ENCODE peak calls at places on chromosomes 5 and 9, in four cellular contexts. L is transverse colon, U is suprapubic skin, J is A549. G is an unnamed sample.

GRCh38 chr9:23829580-23830458 is 3.8 kb upstream of the ELAVL2 start:
- DNase-seq in U (no peak), J (no peak), L (no peak), G (no peak)

GRCh38 chr9:36870960-36871359 is 163.1 kb downstream of the PAX5 start:
- DNase-seq in U (no peak), J (no peak), L (peak; percentile 16), G (no peak)

GRCh38 chr9:10204276-10204675 is 408.5 kb downstream of the PTPRD start:
- DNase-seq in J (no peak), L (no peak), U (no peak), G (no peak)

GRCh38 chr5:71998746-71999145 is 108.5 kb upstream of the MAP1B start:
- DNase-seq in L (no peak), J (no peak), U (no peak), G (no peak)

GRCh38 chr9:134618163-134618822 is 23.3 kb upstream of the COL5A1 start:
- DNase-seq in L (no peak), J (no peak), U (peak; percentile 76), G (no peak)

GRCh38 chr5:111777382-111777781 is 20.4 kb upstream of the NREP start:
- DNase-seq in L (no peak), J (no peak), U (no peak), G (no peak)

GRCh38 chr5:115758356-115758755 is 58.1 kb downstream of the CDO1 start:
- DNase-seq in J (no peak), U (no peak), L (no peak), G (no peak)

GRCh38 chr9:134048582-134048968 is 19.3 kb downstream of the BRD3 start:
- DNase-seq in L (no peak), U (no peak), J (no peak), G (no peak)

GRCh38 chr5:35117960-35118359 is 70.2 kb upstream of the AGXT2 start:
- DNase-seq in U (no peak), L (no peak), J (no peak), G (no peak)

GRCh38 chr9:112180387-112180881 is 5.3 kb upstream of the SUSD1 start:
- DNase-seq in U (no peak), J (peak; percentile 55), L (no peak), G (no peak)

GRCh38 chr9:12875216-12875615 is 100.4 kb downstream of the LURAP1L start:
- DNase-seq in U (no peak), J (no peak), L (no peak), G (no peak)

GRCh38 chr5:110536120-110537115 is 190.1 kb downstream of the TMEM232 start:
- DNase-seq in J (no peak), U (no peak), L (no peak), G (peak; percentile 36)

GRCh38 chr5:151125421-151125820 is 32.2 kb downstream of the ANXA6 start:
- DNase-seq in L (no peak), J (no peak), U (no peak), G (no peak)

GRCh38 chr5:97142521-97143254 is at the start of gene LIX1:
- DNase-seq in L (peak; percentile 26), U (no peak), J (peak; percentile 39), G (no peak)

GRCh38 chr9:124716795-124717194 is 54.3 kb downstream of the NR6A1 start:
- DNase-seq in J (no peak), U (no peak), L (no peak), G (no peak)

GRCh38 chr5:83844320-83845068 is 123.8 kb upstream of the HAPLN1 start:
- DNase-seq in J (no peak), U (no peak), L (peak; percentile 11), G (no peak)

GRCh38 chr9:110691002-110691549 is 22.5 kb downstream of the MUSK start:
- DNase-seq in J (peak; percentile 10), L (no peak), U (no peak), G (no peak)

GRCh38 chr5:151254533-151254932 is 1.5 kb downstream of the GM2A start:
- DNase-seq in U (no peak), L (no peak), J (no peak), G (no peak)

GRCh38 chr9:100637787-100638186 is 59.9 kb downstream of the CAVIN4 start:
- DNase-seq in L (no peak), U (no peak), J (peak; percentile 20), G (no peak)

GRCh38 chr5:137914758-137915157 is 25.5 kb downstream of the PKD2L2 start:
- DNase-seq in L (no peak), U (no peak), J (no peak), G (no peak)

DNA sequence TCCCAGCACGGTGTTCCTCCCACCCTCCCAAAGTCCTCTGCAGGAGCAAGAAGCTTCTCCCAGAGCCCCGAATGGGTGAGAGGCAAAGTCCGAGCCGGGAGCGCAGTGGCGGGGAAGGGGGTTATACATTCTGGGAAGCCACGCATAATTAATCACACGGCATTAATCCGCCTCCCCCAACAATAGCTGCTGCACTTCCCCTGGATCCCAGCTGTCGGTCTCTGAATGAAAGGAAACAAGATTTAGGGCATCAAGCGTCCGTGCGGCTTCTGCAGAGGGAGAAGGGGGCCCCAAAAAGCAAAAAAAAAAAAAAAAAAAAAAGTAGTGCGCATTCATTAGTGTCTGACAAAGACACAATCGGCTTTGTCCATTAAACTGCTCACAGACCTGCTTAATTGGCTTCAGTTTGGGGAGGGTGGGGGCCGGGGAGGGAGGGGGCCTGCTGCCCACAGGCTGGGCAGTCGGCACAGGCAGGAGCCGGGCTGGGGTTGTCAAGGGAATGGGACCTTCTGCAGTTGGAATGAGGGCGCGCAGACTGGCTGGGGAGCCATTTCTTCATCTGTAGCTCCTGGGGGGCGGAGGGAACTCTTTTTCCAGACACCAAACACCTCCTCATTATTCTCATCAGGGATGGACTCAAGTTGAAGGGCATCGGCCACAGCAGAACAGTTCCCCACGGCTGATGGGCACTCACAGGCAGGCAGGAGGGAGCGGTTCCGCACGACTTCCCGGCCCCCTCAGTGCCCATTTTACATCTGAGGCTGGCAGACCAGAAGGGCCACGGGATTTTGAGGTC is 3.4 kb downstream of the NOTCH1 start:
- DNase-seq in U (no peak), J (no peak), L (no peak), G (no peak)
- H3K4me3 ChIP-seq in U (no peak overlapping the region), J (no peak overlapping the region), L (no peak overlapping the region), G (no peak overlapping the region)

GRCh38 chr5:16467363-16468219 is 2.0 kb upstream of the ZNF622 start:
- DNase-seq in U (no peak), L (no peak), J (no peak), G (no peak)

GRCh38 chr5:16461782-16462181 is 3.8 kb downstream of the ZNF622 start:
- DNase-seq in L (no peak), U (no peak), J (no peak), G (no peak)

GRCh38 chr5:16465544-16466432 is at the start of gene ZNF622:
- DNase-seq in L (peak; percentile 94), J (peak; percentile 92), U (peak; percentile 95), G (peak; percentile 91)

GRCh38 chr5:16461026-16461425 is 4.6 kb downstream of the ZNF622 start:
- DNase-seq in J (no peak), U (no peak), L (no peak), G (no peak)

GRCh38 chr5:16464664-16465543 is 696 bp downstream of the ZNF622 start:
- DNase-seq in L (peak; percentile 16), U (no peak), J (no peak), G (no peak)
- TF ChIP-seq CTCF in L (peak; percentile 26), U (no peak), J (no peak), G (no peak)

DNA sequence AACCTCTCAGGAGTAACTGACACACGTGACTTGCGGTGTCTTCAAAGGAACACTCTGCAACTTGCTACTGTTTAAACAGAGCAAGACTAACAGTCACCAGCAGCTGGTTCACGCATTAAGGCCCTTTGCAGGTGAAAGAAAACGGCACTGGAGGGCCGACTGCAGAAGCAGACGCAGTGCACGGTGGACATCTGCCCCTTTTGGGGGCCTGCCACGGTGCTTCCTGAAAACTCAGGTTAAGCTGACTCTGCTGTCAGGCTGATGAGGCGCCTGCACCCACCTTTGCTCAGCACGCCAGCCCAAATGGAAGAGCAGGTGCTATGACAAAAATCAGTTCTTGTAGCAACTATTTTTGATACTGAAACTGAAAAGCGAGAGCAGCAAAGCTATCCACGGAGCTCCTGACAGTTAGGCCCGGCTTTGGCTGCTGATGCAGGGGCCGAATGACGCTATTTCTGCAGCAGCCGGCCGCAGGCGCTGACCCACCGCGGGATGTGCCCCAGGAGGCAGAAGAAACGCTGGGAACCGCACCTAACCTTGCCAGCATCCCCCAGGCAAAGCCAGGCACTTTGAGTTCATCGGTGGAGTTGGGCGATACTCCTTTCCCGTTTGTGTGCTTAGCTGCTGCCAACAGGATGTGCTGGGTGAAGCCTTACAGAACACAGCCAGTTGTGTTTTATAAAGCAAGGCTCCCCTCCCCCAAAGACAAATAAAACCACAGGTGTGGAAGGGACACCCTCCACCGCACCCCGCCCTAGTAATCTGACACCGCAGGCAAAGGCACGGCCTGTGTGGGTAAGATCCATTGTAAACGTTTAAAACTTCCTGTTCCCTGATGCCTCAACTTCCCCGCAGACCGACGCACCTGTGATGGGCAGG is 21.1 kb upstream of the TERT start:
- DNase-seq in L (peak; percentile 88), U (peak; percentile 78), J (peak; percentile 34), G (peak; percentile 88)
- TF ChIP-seq POLR2A in L (peak; percentile 73), U (no peak), J (no peak), G (no peak)

GRCh38 chr5:9058161-9058560 is 487.7 kb downstream of the SEMA5A start:
- DNase-seq in L (no peak), U (no peak), J (no peak), G (no peak)

GRCh38 chr5:9057406-9058000 is 488.4 kb downstream of the SEMA5A start:
- DNase-seq in L (no peak), U (no peak), J (no peak), G (no peak)

GRCh38 chr5:9054821-9055589 is 490.9 kb downstream of the SEMA5A start:
- DNase-seq in U (no peak), L (no peak), J (no peak), G (no peak)

GRCh38 chr5:9054322-9054721 is 491.6 kb downstream of the SEMA5A start:
- DNase-seq in J (no peak), L (no peak), U (no peak), G (no peak)

DNA sequence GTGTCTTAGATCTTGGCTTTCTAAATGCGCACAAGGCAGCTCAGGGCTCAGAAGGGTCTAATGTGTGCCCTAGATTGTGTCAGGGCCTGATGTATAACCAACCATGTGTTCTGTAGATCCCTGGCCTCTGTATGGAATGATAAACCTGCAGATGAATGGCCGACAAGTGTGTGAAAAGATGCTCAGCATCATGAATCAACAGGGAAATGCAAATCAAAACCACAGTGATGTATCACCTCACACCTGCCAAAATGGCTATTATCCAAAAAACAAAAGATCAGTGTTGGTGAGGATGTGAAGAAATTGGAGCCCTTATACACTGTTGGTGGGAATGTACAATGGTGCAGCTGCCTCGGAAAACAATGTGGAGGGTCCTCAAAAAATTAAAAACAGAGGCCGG is 489.8 kb downstream of the SEMA5A start:
- DNase-seq in J (no peak), U (no peak), L (no peak), G (no peak)
- H3K4me3 ChIP-seq in J (no peak overlapping the region), U (no peak overlapping the region), L (no peak overlapping the region), G (no peak overlapping the region)

GRCh38 chr9:136091582-136092352 is 3.3 kb downstream of the NACC2 start:
- DNase-seq in L (no peak), U (no peak), J (no peak), G (no peak)

GRCh38 chr9:136092353-136092650 is 2.8 kb downstream of the NACC2 start:
- DNase-seq in J (no peak), L (no peak), U (no peak), G (no peak)

GRCh38 chr9:136093995-136094881 is 851 bp downstream of the NACC2 start:
- DNase-seq in J (peak; percentile 81), L (peak; percentile 74), U (no peak), G (no peak)

GRCh38 chr9:136093331-136093986 is 1.6 kb downstream of the NACC2 start:
- DNase-seq in J (peak; percentile 51), U (no peak), L (no peak), G (no peak)

GRCh38 chr9:136092741-136093140 is 2.3 kb downstream of the NACC2 start:
- DNase-seq in J (no peak), L (no peak), U (no peak), G (no peak)
- TF ChIP-seq CTCF in J (peak; percentile 6), L (no peak), U (no peak), G (no peak)

G was measured in lower leg skin.